ENCODE peak calls at places on chromosomes 7 and 10, in seven cellular contexts. G is fibroblast of pulmonary artery; P is GM03348; K is AG09309; V is glutamatergic neuron; S is GM04503; W is stimulated activated CD8-positive, alpha-beta memory T cell treated with anti-CD3 and anti-CD28 coated beads, Interleukin-15, amount 100 ng/mL, for 24 hours. Y is an unnamed sample.

GRCh38 chr7:127580612-127581011 is 4.8 kb downstream of the GCC1 start:
- DNase-seq in G (no peak), P (no peak), K (no peak), V (no peak), S (no peak), W (no peak), Y (no peak)

GRCh38 chr10:88865281-88865876 is 13.7 kb upstream of the ANKRD22 start:
- DNase-seq in G (peak), P (no peak), K (no peak), V (no peak), S (no peak), W (no peak), Y (no peak)

GRCh38 chr10:59688921-59689351 is 20.7 kb downstream of the SLC16A9 start:
- DNase-seq in G (no peak), P (no peak), K (no peak), V (no peak), S (no peak), W (no peak), Y (no peak)

GRCh38 chr10:132834311-132834761 is 48.4 kb upstream of the NKX6-2 start:
- DNase-seq in G (no peak), P (no peak), K (no peak), V (no peak), S (no peak), W (no peak), Y (no peak)

GRCh38 chr10:35208536-35208935 is 81.9 kb downstream of the CREM start:
- DNase-seq in G (peak), P (no peak), K (no peak), V (no peak), S (no peak), W (no peak), Y (no peak)

GRCh38 chr10:48872234-48872633 is 67.4 kb downstream of the LRRC18 start:
- DNase-seq in G (no peak), P (no peak), K (no peak), V (no peak), S (no peak), W (no peak), Y (no peak)

GRCh38 chr10:74640134-74640533 is 186.3 kb upstream of the KAT6B start:
- DNase-seq in G (peak), P (no peak), K (no peak), V (peak), S (no peak), W (no peak), Y (no peak)

GRCh38 chr7:107179326-107180163 is 10.7 kb downstream of the HBP1 start:
- DNase-seq in G (peak), P (no peak), K (no peak), V (no peak), S (no peak), W (no peak), Y (no peak)

GRCh38 chr10:132329565-132330485 is 2.2 kb upstream of the LRRC27 start:
- DNase-seq in G (peak), P (peak), K (peak), V (no peak), S (peak), W (no peak), Y (no peak)

GRCh38 chr7:16739863-16740622 is 13.5 kb upstream of the TSPAN13 start:
- DNase-seq in G (peak), P (peak), K (peak), V (no peak), S (peak), W (no peak), Y (no peak)

GRCh38 chr7:156318926-156319325 is 321.6 kb upstream of the RNF32 start:
- DNase-seq in G (no peak), P (no peak), K (no peak), V (no peak), S (no peak), W (no peak), Y (no peak)

GRCh38 chr7:36100293-36100692 is 52.8 kb upstream of the EEPD1 start:
- DNase-seq in G (no peak), P (no peak), K (no peak), V (no peak), S (no peak), W (no peak), Y (no peak)

GRCh38 chr7:99429756-99430155 is 8.8 kb downstream of the PTCD1 start:
- DNase-seq in G (no peak), P (no peak), K (no peak), V (no peak), S (no peak), W (no peak), Y (no peak)